ENCODE peak calls at places on chromosome 1, in ten cellular contexts. B is IMR-90, W is stomach, I is fibroblast of lung, A is AG10803, J is left ventricle myocardium inferior, O is ascending aorta, T is left lung, D is AG09309, H is GM10248. P is an unnamed sample.

GRCh38 chr1:56780128-56780750 is 39.0 kb downstream of the FYB2 start:
- DNase-seq in H (no peak), D (no peak), I (no peak), O (no peak), T (no peak), W (no peak), A (no peak), B (no peak), J (no peak), P (no peak)

GRCh38 chr1:1358433-1359201 is at the start of gene MXRA8:
- DNase-seq in W (no peak), D (peak), A (peak), T (peak), O (peak), H (no peak), B (peak), J (peak), I (peak), P (no peak)

GRCh38 chr1:221743416-221744208 is 1.7 kb upstream of the DUSP10 start:
- DNase-seq in O (no peak), A (no peak), I (no peak), D (no peak), H (peak), T (no peak), W (no peak), J (no peak), B (no peak), P (peak)

GRCh38 chr1:207346562-207346912 is 25.1 kb downstream of the CD55 start:
- DNase-seq in T (peak), B (no peak), I (no peak), D (no peak), W (no peak), J (peak), O (no peak), A (peak), H (no peak), P (no peak)

GRCh38 chr1:47317841-47318240 is 3.9 kb upstream of the STIL start:
- DNase-seq in I (peak), O (no peak), D (peak), A (peak), B (peak), H (no peak), W (no peak), J (no peak), T (no peak), P (no peak)

GRCh38 chr1:226763741-226764264 is 24.7 kb upstream of the ITPKB start:
- DNase-seq in H (no peak), I (peak), O (no peak), B (peak), T (no peak), A (peak), J (no peak), W (no peak), D (peak), P (no peak)

GRCh38 chr1:29055160-29055559 is 68.5 kb downstream of the TMEM200B start:
- DNase-seq in D (no peak), B (peak), W (no peak), O (no peak), H (no peak), A (peak), J (no peak), I (no peak), T (no peak), P (no peak)

GRCh38 chr1:33365560-33365997 is 44.7 kb upstream of the A3GALT2 start:
- DNase-seq in B (peak), I (peak), A (peak), H (no peak), D (no peak), W (no peak), J (peak), T (no peak), O (no peak), P (no peak)

DNA sequence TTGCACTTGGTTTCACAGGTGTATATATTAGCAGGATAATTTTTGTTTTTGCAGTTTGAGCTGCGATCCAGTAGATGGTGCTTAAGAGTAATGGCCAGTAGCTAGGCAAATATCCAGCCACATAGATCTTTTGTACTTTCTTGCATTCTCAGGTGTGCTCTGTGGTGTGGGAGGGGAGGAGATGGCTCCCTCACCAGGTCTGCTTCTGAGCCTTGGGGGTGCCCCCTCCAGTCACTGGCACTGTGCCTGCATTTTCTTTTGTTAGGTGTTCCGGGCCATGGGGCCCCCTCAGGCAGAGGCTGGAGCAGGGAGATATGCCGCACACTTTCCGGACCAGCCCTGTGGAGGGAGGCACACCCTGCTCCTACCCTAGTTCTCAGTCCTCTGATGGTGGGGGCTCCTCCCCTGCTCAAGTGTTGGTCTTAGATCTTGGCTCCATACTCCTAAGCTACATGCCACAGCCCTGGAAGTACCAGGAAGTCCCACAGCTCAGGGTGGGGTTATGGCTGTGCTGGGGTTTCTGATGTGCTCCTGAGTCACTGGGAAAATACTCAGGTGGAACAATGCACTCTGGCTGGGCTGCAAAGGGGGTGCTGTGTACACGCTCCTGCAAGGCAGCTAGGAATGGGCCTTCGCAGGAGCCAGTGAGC is 197.6 kb upstream of the DMRTA2 start:
- DNase-seq in D (no peak), T (peak), O (no peak), B (peak), W (peak), H (no peak), J (no peak), A (no peak), I (peak), P (no peak)
- TF ChIP-seq CTCF in D (peak), T (no peak), O (no peak), B (peak), W (no peak), H (no peak), J (peak), A (peak), I (peak), P (no peak)

GRCh38 chr1:156616463-156616862 is 2.8 kb upstream of the HAPLN2 start:
- DNase-seq in O (no peak), I (peak), T (no peak), H (no peak), J (peak), B (peak), W (no peak), D (no peak), A (no peak), P (no peak)
- TF ChIP-seq CTCF in O (no peak), I (peak), T (no peak), H (no peak), J (peak), B (peak), W (no peak), D (no peak), A (peak), P (no peak)

DNA sequence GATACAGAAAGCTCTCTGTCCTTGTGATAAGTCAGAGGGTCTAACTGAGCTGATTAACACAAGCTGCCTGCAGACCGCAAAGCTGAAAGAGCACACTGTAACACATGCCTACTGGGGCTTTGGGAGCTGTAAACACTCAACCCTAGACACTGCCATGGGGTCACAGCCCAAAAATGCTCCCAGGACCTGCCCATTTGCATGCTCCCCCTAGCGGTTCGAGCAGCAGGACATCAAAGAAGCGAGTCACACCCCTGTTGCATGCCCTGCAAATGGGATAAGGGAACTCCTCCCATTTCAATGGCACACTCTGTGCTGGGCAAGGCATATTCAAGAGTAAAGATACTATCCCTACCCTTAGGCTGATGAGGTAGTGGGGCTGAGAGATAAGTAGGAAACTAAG is 22.8 kb downstream of the LCE3E start:
- DNase-seq in T (no peak), A (no peak), I (no peak), O (no peak), H (no peak), J (no peak), B (no peak), D (no peak), W (no peak), P (no peak)
- TF ChIP-seq CTCF in T (no peak), A (peak), I (no peak), O (no peak), H (peak), J (no peak), B (peak), D (no peak), W (no peak), P (no peak)

GRCh38 chr1:91673603-91674002 is 173.0 kb downstream of the CDC7 start:
- DNase-seq in B (no peak), D (no peak), W (no peak), A (no peak), O (no peak), J (no peak), H (no peak), T (no peak), I (peak), P (no peak)
- TF ChIP-seq CTCF in B (no peak), D (no peak), W (no peak), A (no peak), O (no peak), J (no peak), H (no peak), T (no peak), I (no peak), P (no peak)

GRCh38 chr1:36382669-36383068 is 3.1 kb downstream of the STK40 start:
- DNase-seq in W (no peak), T (no peak), B (no peak), A (no peak), D (no peak), O (no peak), I (no peak), J (no peak), H (no peak), P (no peak)
- TF ChIP-seq CTCF in W (no peak), T (no peak), B (no peak), A (no peak), D (no peak), O (no peak), I (no peak), J (no peak), H (no peak), P (no peak)